ENCODE peak calls at places on chromosomes 11 and 22, in ten cellular contexts. One of them, this sample, is unnamed.

GRCh38 chr11:121524233-121524631 is 71.5 kb upstream of the SORL1-AS1 start:
- DNase-seq in EL: no peak
- DNase-seq in progenitor cell of endocrine pancreas: no peak
- DNase-seq in ureter: no peak
- DNase-seq in neural progenitor cell: no peak
- DNase-seq in CD4-positive, CD25-positive, alpha-beta regulatory T cell: no peak
- DNase-seq in Calu3: no peak
- DNase-seq in NCI-H1417: peak
- DNase-seq in hepatocyte: no peak
- DNase-seq in NCI-H1436 treated with DMSO at 0.1 percent for 48 hours: no peak
- DNase-seq in this sample: no peak

GRCh38 chr11:14700593-14700992 is 57.0 kb downstream of the PDE3B start:
- DNase-seq in ureter: no peak
- DNase-seq in NCI-H1417: no peak
- DNase-seq in neural progenitor cell: no peak
- DNase-seq in EL: no peak
- DNase-seq in progenitor cell of endocrine pancreas: no peak
- DNase-seq in CD4-positive, CD25-positive, alpha-beta regulatory T cell: no peak
- DNase-seq in hepatocyte: no peak
- DNase-seq in Calu3: no peak
- DNase-seq in NCI-H1436 treated with DMSO at 0.1 percent for 48 hours: no peak
- DNase-seq in this sample: no peak

GRCh38 chr11:65822760-65823528 is 10.8 kb upstream of the SNX32 start:
- DNase-seq in Calu3: no peak
- DNase-seq in hepatocyte: no peak
- DNase-seq in NCI-H1417: no peak
- DNase-seq in progenitor cell of endocrine pancreas: no peak
- DNase-seq in CD4-positive, CD25-positive, alpha-beta regulatory T cell: no peak
- DNase-seq in EL: no peak
- DNase-seq in NCI-H1436 treated with DMSO at 0.1 percent for 48 hours: no peak
- DNase-seq in neural progenitor cell: no peak
- DNase-seq in ureter: no peak
- DNase-seq in this sample: no peak

GRCh38 chr11:73087730-73088129 is 54.4 kb downstream of the FCHSD2 start:
- DNase-seq in NCI-H1436 treated with DMSO at 0.1 percent for 48 hours: no peak
- DNase-seq in progenitor cell of endocrine pancreas: no peak
- DNase-seq in NCI-H1417: no peak
- DNase-seq in neural progenitor cell: no peak
- DNase-seq in ureter: no peak
- DNase-seq in hepatocyte: no peak
- DNase-seq in CD4-positive, CD25-positive, alpha-beta regulatory T cell: no peak
- DNase-seq in EL: no peak
- DNase-seq in Calu3: no peak
- DNase-seq in this sample: no peak

GRCh38 chr22:33299245-33299956 is 241.2 kb upstream of the SYN3 start:
- DNase-seq in Calu3: no peak
- DNase-seq in NCI-H1436 treated with DMSO at 0.1 percent for 48 hours: no peak
- DNase-seq in ureter: no peak
- DNase-seq in NCI-H1417: peak
- DNase-seq in progenitor cell of endocrine pancreas: no peak
- DNase-seq in neural progenitor cell: peak
- DNase-seq in CD4-positive, CD25-positive, alpha-beta regulatory T cell: no peak
- DNase-seq in EL: no peak
- DNase-seq in hepatocyte: no peak
- DNase-seq in this sample: no peak

GRCh38 chr11:66068923-66069714 is 953 bp upstream of the PACS1 start:
- DNase-seq in progenitor cell of endocrine pancreas: no peak
- DNase-seq in NCI-H1436 treated with DMSO at 0.1 percent for 48 hours: no peak
- DNase-seq in neural progenitor cell: no peak
- DNase-seq in ureter: no peak
- DNase-seq in Calu3: peak
- DNase-seq in hepatocyte: peak
- DNase-seq in EL: peak
- DNase-seq in NCI-H1417: peak
- DNase-seq in CD4-positive, CD25-positive, alpha-beta regulatory T cell: no peak
- DNase-seq in this sample: peak

GRCh38 chr11:26753738-26754504 is 32.1 kb upstream of the SLC5A12 start:
- DNase-seq in hepatocyte: peak
- DNase-seq in progenitor cell of endocrine pancreas: peak
- DNase-seq in ureter: peak
- DNase-seq in EL: peak
- DNase-seq in Calu3: peak
- DNase-seq in NCI-H1436 treated with DMSO at 0.1 percent for 48 hours: no peak
- DNase-seq in CD4-positive, CD25-positive, alpha-beta regulatory T cell: no peak
- DNase-seq in NCI-H1417: peak
- DNase-seq in neural progenitor cell: peak
- DNase-seq in this sample: peak

GRCh38 chr11:104594228-104594958 is 303.9 kb downstream of the CASP12 start:
- DNase-seq in Calu3: no peak
- DNase-seq in ureter: no peak
- DNase-seq in neural progenitor cell: no peak
- DNase-seq in EL: no peak
- DNase-seq in CD4-positive, CD25-positive, alpha-beta regulatory T cell: no peak
- DNase-seq in NCI-H1436 treated with DMSO at 0.1 percent for 48 hours: no peak
- DNase-seq in hepatocyte: no peak
- DNase-seq in NCI-H1417: no peak
- DNase-seq in progenitor cell of endocrine pancreas: no peak
- DNase-seq in this sample: no peak

GRCh38 chr22:50016988-50017700 is 4.6 kb upstream of the IL17REL start:
- DNase-seq in neural progenitor cell: peak
- DNase-seq in CD4-positive, CD25-positive, alpha-beta regulatory T cell: no peak
- DNase-seq in ureter: no peak
- DNase-seq in hepatocyte: peak
- DNase-seq in progenitor cell of endocrine pancreas: no peak
- DNase-seq in Calu3: peak
- DNase-seq in NCI-H1417: no peak
- DNase-seq in EL: peak
- DNase-seq in NCI-H1436 treated with DMSO at 0.1 percent for 48 hours: no peak
- DNase-seq in this sample: no peak

GRCh38 chr11:86678823-86679222 is 6.4 kb upstream of the ME3 start:
- DNase-seq in hepatocyte: no peak
- DNase-seq in NCI-H1417: peak
- DNase-seq in neural progenitor cell: peak
- DNase-seq in CD4-positive, CD25-positive, alpha-beta regulatory T cell: no peak
- DNase-seq in NCI-H1436 treated with DMSO at 0.1 percent for 48 hours: no peak
- DNase-seq in Calu3: no peak
- DNase-seq in progenitor cell of endocrine pancreas: no peak
- DNase-seq in EL: peak
- DNase-seq in ureter: no peak
- DNase-seq in this sample: no peak

GRCh38 chr11:117814766-117815261 is 9.7 kb downstream of the FXYD2 start:
- DNase-seq in CD4-positive, CD25-positive, alpha-beta regulatory T cell: peak
- DNase-seq in NCI-H1436 treated with DMSO at 0.1 percent for 48 hours: peak
- DNase-seq in Calu3: peak
- DNase-seq in NCI-H1417: peak
- DNase-seq in hepatocyte: peak
- DNase-seq in ureter: peak
- DNase-seq in neural progenitor cell: peak
- DNase-seq in EL: no peak
- DNase-seq in progenitor cell of endocrine pancreas: no peak
- DNase-seq in this sample: no peak

GRCh38 chr11:31809857-31810778 is 1.0 kb downstream of the PAX6 start:
- DNase-seq in ureter: no peak
- DNase-seq in CD4-positive, CD25-positive, alpha-beta regulatory T cell: no peak
- DNase-seq in hepatocyte: peak
- DNase-seq in NCI-H1436 treated with DMSO at 0.1 percent for 48 hours: no peak
- DNase-seq in EL: peak
- DNase-seq in progenitor cell of endocrine pancreas: no peak
- DNase-seq in Calu3: peak
- DNase-seq in NCI-H1417: peak
- DNase-seq in neural progenitor cell: peak
- DNase-seq in this sample: peak

GRCh38 chr11:79437981-79438630 is 2.7 kb downstream of the TENM4 start:
- DNase-seq in NCI-H1436 treated with DMSO at 0.1 percent for 48 hours: no peak
- DNase-seq in NCI-H1417: peak
- DNase-seq in progenitor cell of endocrine pancreas: no peak
- DNase-seq in neural progenitor cell: peak
- DNase-seq in EL: peak
- DNase-seq in CD4-positive, CD25-positive, alpha-beta regulatory T cell: no peak
- DNase-seq in Calu3: no peak
- DNase-seq in hepatocyte: peak
- DNase-seq in ureter: no peak
- DNase-seq in this sample: peak

GRCh38 chr11:60985991-60986915 is 14.8 kb downstream of the CD6 start:
- DNase-seq in neural progenitor cell: no peak
- DNase-seq in ureter: no peak
- DNase-seq in NCI-H1436 treated with DMSO at 0.1 percent for 48 hours: no peak
- DNase-seq in Calu3: peak
- DNase-seq in hepatocyte: no peak
- DNase-seq in CD4-positive, CD25-positive, alpha-beta regulatory T cell: peak
- DNase-seq in NCI-H1417: no peak
- DNase-seq in EL: peak
- DNase-seq in progenitor cell of endocrine pancreas: no peak
- DNase-seq in this sample: no peak

GRCh38 chr11:116725434-116726221 is 47.2 kb downstream of the BUD13 start:
- DNase-seq in EL: peak
- DNase-seq in hepatocyte: no peak
- DNase-seq in CD4-positive, CD25-positive, alpha-beta regulatory T cell: no peak
- DNase-seq in NCI-H1417: no peak
- DNase-seq in Calu3: no peak
- DNase-seq in progenitor cell of endocrine pancreas: no peak
- DNase-seq in neural progenitor cell: peak
- DNase-seq in NCI-H1436 treated with DMSO at 0.1 percent for 48 hours: no peak
- DNase-seq in ureter: no peak
- DNase-seq in this sample: no peak

GRCh38 chr22:33465554-33465953 is 407.4 kb upstream of the SYN3 start:
- DNase-seq in NCI-H1417: no peak
- DNase-seq in CD4-positive, CD25-positive, alpha-beta regulatory T cell: no peak
- DNase-seq in EL: no peak
- DNase-seq in hepatocyte: no peak
- DNase-seq in progenitor cell of endocrine pancreas: no peak
- DNase-seq in ureter: no peak
- DNase-seq in NCI-H1436 treated with DMSO at 0.1 percent for 48 hours: no peak
- DNase-seq in neural progenitor cell: no peak
- DNase-seq in Calu3: no peak
- DNase-seq in this sample: no peak

GRCh38 chr11:120258661-120259060 is 18.7 kb downstream of the POU2F3 start:
- DNase-seq in neural progenitor cell: no peak
- DNase-seq in EL: no peak
- DNase-seq in ureter: no peak
- DNase-seq in hepatocyte: no peak
- DNase-seq in NCI-H1436 treated with DMSO at 0.1 percent for 48 hours: no peak
- DNase-seq in progenitor cell of endocrine pancreas: no peak
- DNase-seq in NCI-H1417: no peak
- DNase-seq in Calu3: no peak
- DNase-seq in CD4-positive, CD25-positive, alpha-beta regulatory T cell: no peak
- DNase-seq in this sample: no peak

GRCh38 chr22:42797021-42797420 is 60.1 kb downstream of the ARFGAP3 start:
- DNase-seq in neural progenitor cell: no peak
- DNase-seq in Calu3: no peak
- DNase-seq in NCI-H1417: no peak
- DNase-seq in ureter: peak
- DNase-seq in NCI-H1436 treated with DMSO at 0.1 percent for 48 hours: no peak
- DNase-seq in hepatocyte: no peak
- DNase-seq in CD4-positive, CD25-positive, alpha-beta regulatory T cell: no peak
- DNase-seq in EL: no peak
- DNase-seq in progenitor cell of endocrine pancreas: no peak
- DNase-seq in this sample: no peak

GRCh38 chr22:48486163-48486957 is 1341.3 kb downstream of the BRD1 start:
- DNase-seq in ureter: no peak
- DNase-seq in hepatocyte: peak
- DNase-seq in NCI-H1417: no peak
- DNase-seq in CD4-positive, CD25-positive, alpha-beta regulatory T cell: no peak
- DNase-seq in progenitor cell of endocrine pancreas: no peak
- DNase-seq in NCI-H1436 treated with DMSO at 0.1 percent for 48 hours: no peak
- DNase-seq in Calu3: no peak
- DNase-seq in neural progenitor cell: no peak
- DNase-seq in EL: no peak
- DNase-seq in this sample: no peak

GRCh38 chr11:70633610-70634009 is 235.3 kb downstream of the CTTN start:
- DNase-seq in hepatocyte: no peak
- DNase-seq in progenitor cell of endocrine pancreas: no peak
- DNase-seq in neural progenitor cell: no peak
- DNase-seq in ureter: no peak
- DNase-seq in Calu3: no peak
- DNase-seq in EL: no peak
- DNase-seq in CD4-positive, CD25-positive, alpha-beta regulatory T cell: no peak
- DNase-seq in NCI-H1417: peak
- DNase-seq in NCI-H1436 treated with DMSO at 0.1 percent for 48 hours: no peak
- DNase-seq in this sample: no peak